ENCODE peak calls at places on chromosomes 11 and 22, in four cellular contexts. One of them, this sample, is unnamed.

GRCh38 chr22:45334528-45334927 is 24.8 kb downstream of the FAM118A start:
- DNase-seq in AG09319: no peak
- DNase-seq in fibroblast of pulmonary artery: no peak
- DNase-seq in cardiac fibroblast: no peak
- DNase-seq in this sample: no peak

GRCh38 chr11:70611166-70611565 is 212.8 kb downstream of the CTTN start:
- DNase-seq in cardiac fibroblast: no peak
- DNase-seq in fibroblast of pulmonary artery: no peak
- DNase-seq in AG09319: no peak
- DNase-seq in this sample: no peak

GRCh38 chr11:13440100-13440855 is 22.7 kb downstream of the BTBD10 start:
- DNase-seq in fibroblast of pulmonary artery: peak
- DNase-seq in cardiac fibroblast: peak
- DNase-seq in AG09319: peak
- DNase-seq in this sample: no peak

GRCh38 chr11:73729594-73730206 is 31.2 kb downstream of the RAB6A start:
- DNase-seq in cardiac fibroblast: peak
- DNase-seq in AG09319: no peak
- DNase-seq in fibroblast of pulmonary artery: no peak
- DNase-seq in this sample: no peak

GRCh38 chr22:17581056-17581455 is 17.8 kb downstream of the SLC25A18 start:
- DNase-seq in fibroblast of pulmonary artery: no peak
- DNase-seq in cardiac fibroblast: no peak
- DNase-seq in AG09319: no peak
- DNase-seq in this sample: peak

GRCh38 chr11:67470337-67471002 is 1.4 kb upstream of the TMEM134 start:
- DNase-seq in fibroblast of pulmonary artery: no peak
- DNase-seq in AG09319: no peak
- DNase-seq in cardiac fibroblast: no peak
- DNase-seq in this sample: no peak

GRCh38 chr11:33531743-33532181 is 168.9 kb downstream of the C11orf91 start:
- DNase-seq in AG09319: no peak
- DNase-seq in cardiac fibroblast: peak
- DNase-seq in fibroblast of pulmonary artery: peak
- DNase-seq in this sample: no peak

GRCh38 chr11:133946541-133947297 is 10.0 kb downstream of the IGSF9B start:
- DNase-seq in AG09319: no peak
- DNase-seq in fibroblast of pulmonary artery: no peak
- DNase-seq in cardiac fibroblast: no peak
- DNase-seq in this sample: no peak

GRCh38 chr11:109027851-109028250 is 363.0 kb downstream of the DDX10 start:
- DNase-seq in AG09319: no peak
- DNase-seq in fibroblast of pulmonary artery: no peak
- DNase-seq in cardiac fibroblast: no peak
- DNase-seq in this sample: no peak

GRCh38 chr22:31093956-31094622 is 13.0 kb downstream of the SMTN start:
- DNase-seq in AG09319: no peak
- DNase-seq in cardiac fibroblast: no peak
- DNase-seq in fibroblast of pulmonary artery: no peak
- DNase-seq in this sample: no peak

GRCh38 chr11:43944761-43945311 is 2.4 kb downstream of the C11orf96 start:
- DNase-seq in fibroblast of pulmonary artery: peak
- DNase-seq in AG09319: no peak
- DNase-seq in cardiac fibroblast: peak
- DNase-seq in this sample: peak

GRCh38 chr11:26478710-26479109 is 93.4 kb downstream of the MUC15 start:
- DNase-seq in cardiac fibroblast: no peak
- DNase-seq in AG09319: no peak
- DNase-seq in fibroblast of pulmonary artery: no peak
- DNase-seq in this sample: no peak

GRCh38 chr11:131944709-131945108 is 574.3 kb downstream of the NTM start:
- DNase-seq in cardiac fibroblast: peak
- DNase-seq in fibroblast of pulmonary artery: peak
- DNase-seq in AG09319: peak
- DNase-seq in this sample: no peak

GRCh38 chr11:119796363-119797060 is 67.5 kb upstream of the NECTIN1 start:
- DNase-seq in fibroblast of pulmonary artery: no peak
- DNase-seq in cardiac fibroblast: no peak
- DNase-seq in AG09319: no peak
- DNase-seq in this sample: no peak

GRCh38 chr11:125494033-125494364 is 2.1 kb downstream of the FEZ1 start:
- DNase-seq in AG09319: no peak
- DNase-seq in fibroblast of pulmonary artery: no peak
- DNase-seq in cardiac fibroblast: no peak
- DNase-seq in this sample: no peak

DNA sequence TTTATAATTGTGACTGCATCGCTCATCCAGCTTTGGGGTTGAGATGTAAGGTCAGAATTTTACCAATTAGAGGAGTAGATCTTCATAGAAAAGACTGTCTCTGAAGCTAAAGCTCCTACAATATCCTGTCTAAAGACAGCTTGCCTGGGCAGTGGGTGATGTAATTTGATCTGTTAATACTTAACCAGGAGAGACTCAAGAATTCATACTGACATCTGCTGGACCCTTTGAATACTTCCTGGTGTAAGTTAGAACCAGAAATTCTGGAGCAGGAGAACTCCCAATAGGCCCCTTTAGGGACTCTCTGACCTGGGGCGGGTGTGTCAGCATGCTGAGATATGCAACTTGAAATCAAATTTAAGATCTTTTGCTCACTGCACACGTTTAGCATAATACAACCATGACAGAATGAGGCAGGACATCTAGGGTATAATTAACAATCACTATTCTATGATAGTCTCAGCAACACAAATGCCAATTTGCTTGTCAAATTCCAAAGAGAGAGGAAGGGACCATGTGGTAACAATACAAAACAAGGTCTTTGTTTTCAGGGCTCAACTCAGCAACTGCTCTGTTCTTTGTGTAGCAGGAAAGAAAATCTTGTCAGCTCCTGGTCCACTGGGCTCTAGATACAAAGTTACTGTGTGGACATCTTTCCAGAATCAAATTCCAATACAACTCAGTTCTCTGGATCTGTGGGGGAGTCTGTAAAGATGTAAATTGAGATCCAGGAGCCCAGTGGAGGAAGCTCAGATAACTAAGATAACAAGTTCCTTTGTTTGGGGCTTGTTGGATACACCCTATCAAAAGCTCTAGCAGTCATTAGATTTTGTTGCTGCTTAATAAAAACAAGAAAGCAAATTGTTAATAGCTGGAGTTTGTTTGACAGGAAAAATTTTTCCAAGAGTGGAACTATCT is 144.0 kb downstream of the INSC start:
- DNase-seq in fibroblast of pulmonary artery: peak
- DNase-seq in cardiac fibroblast: peak
- DNase-seq in AG09319: no peak
- DNase-seq in this sample: no peak
- TF ChIP-seq CTCF in fibroblast of pulmonary artery: peak
- TF ChIP-seq CTCF in cardiac fibroblast: no peak
- TF ChIP-seq CTCF in AG09319: no peak
- TF ChIP-seq CTCF in this sample: no peak

GRCh38 chr11:24496728-24497396 is at the start of gene LUZP2:
- DNase-seq in cardiac fibroblast: peak
- DNase-seq in AG09319: no peak
- DNase-seq in fibroblast of pulmonary artery: peak
- DNase-seq in this sample: no peak
- TF ChIP-seq CTCF in cardiac fibroblast: no peak
- TF ChIP-seq CTCF in AG09319: no peak
- TF ChIP-seq CTCF in fibroblast of pulmonary artery: no peak
- TF ChIP-seq CTCF in this sample: no peak

GRCh38 chr11:64356498-64357411 is 2.2 kb upstream of the RPS6KA4 start:
- DNase-seq in AG09319: no peak
- DNase-seq in cardiac fibroblast: peak
- DNase-seq in fibroblast of pulmonary artery: peak
- DNase-seq in this sample: peak
- TF ChIP-seq CTCF in AG09319: peak
- TF ChIP-seq CTCF in cardiac fibroblast: peak
- TF ChIP-seq CTCF in fibroblast of pulmonary artery: peak
- TF ChIP-seq CTCF in this sample: peak

GRCh38 chr11:11558352-11558751 is 63.5 kb downstream of the GALNT18 start:
- DNase-seq in cardiac fibroblast: no peak
- DNase-seq in AG09319: no peak
- DNase-seq in fibroblast of pulmonary artery: no peak
- DNase-seq in this sample: no peak
- TF ChIP-seq CTCF in cardiac fibroblast: no peak
- TF ChIP-seq CTCF in AG09319: no peak
- TF ChIP-seq CTCF in fibroblast of pulmonary artery: no peak
- TF ChIP-seq CTCF in this sample: no peak

GRCh38 chr22:33274214-33274828 is 216.1 kb upstream of the SYN3 start:
- DNase-seq in AG09319: no peak
- DNase-seq in cardiac fibroblast: peak
- DNase-seq in fibroblast of pulmonary artery: peak
- DNase-seq in this sample: peak
- TF ChIP-seq CTCF in AG09319: peak
- TF ChIP-seq CTCF in cardiac fibroblast: peak
- TF ChIP-seq CTCF in fibroblast of pulmonary artery: peak
- TF ChIP-seq CTCF in this sample: peak

GRCh38 chr22:38823076-38823475 is 20.8 kb downstream of the NPTXR start:
- DNase-seq in cardiac fibroblast: no peak
- DNase-seq in AG09319: no peak
- DNase-seq in fibroblast of pulmonary artery: no peak
- DNase-seq in this sample: no peak

GRCh38 chr22:38826801-38827200 is 17.0 kb downstream of the NPTXR start:
- DNase-seq in fibroblast of pulmonary artery: no peak
- DNase-seq in cardiac fibroblast: no peak
- DNase-seq in AG09319: no peak
- DNase-seq in this sample: no peak

GRCh38 chr22:38823637-38824036 is 20.2 kb downstream of the NPTXR start:
- DNase-seq in cardiac fibroblast: no peak
- DNase-seq in fibroblast of pulmonary artery: no peak
- DNase-seq in AG09319: no peak
- DNase-seq in this sample: no peak

GRCh38 chr22:38826386-38826785 is 17.4 kb downstream of the NPTXR start:
- DNase-seq in AG09319: no peak
- DNase-seq in cardiac fibroblast: no peak
- DNase-seq in fibroblast of pulmonary artery: no peak
- DNase-seq in this sample: no peak

DNA sequence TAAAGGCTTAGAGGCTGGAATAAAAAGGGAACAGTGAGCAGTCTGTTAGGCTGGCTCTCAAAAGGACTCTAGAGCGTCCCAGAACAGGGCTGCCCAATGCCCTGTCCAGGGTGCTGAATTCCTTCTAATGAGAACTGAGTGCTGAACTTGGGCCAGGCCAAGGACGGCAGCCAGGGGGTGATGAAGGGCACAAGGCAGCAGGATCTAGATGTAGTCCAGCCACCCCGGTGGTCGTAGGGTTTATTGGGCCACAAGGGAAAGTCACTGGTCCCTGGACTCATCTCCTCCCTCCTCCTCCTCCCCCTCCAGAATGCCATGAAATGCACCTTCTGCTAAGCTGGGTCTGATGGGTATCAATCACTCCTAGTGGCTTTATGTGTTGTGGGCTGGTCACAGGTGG is 19.2 kb downstream of the NPTXR start:
- DNase-seq in cardiac fibroblast: peak
- DNase-seq in fibroblast of pulmonary artery: peak
- DNase-seq in AG09319: peak
- DNase-seq in this sample: peak
- TF ChIP-seq CTCF in cardiac fibroblast: peak
- TF ChIP-seq CTCF in fibroblast of pulmonary artery: peak
- TF ChIP-seq CTCF in AG09319: peak
- TF ChIP-seq CTCF in this sample: no peak

DNA sequence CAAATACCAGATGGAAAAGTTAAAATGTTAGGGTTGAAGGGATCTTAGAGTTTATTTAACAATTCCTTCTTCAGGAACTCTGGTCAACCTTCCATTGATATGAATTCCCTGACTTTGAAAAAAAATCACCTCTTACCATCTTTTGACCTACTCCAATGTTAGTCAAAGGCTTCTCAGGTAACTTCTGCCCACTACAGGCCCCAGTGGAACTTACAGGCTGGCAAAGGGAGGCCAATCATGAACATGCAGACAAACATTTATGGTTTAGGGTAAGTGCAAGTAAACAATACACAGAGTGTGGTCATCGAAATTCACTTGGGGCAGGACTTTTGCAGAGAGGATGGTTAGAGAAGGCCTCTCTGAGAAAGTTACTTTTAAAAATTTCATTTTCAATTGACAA is 45.1 kb downstream of the SYN3 start:
- DNase-seq in fibroblast of pulmonary artery: no peak
- DNase-seq in cardiac fibroblast: no peak
- DNase-seq in AG09319: no peak
- DNase-seq in this sample: no peak
- TF ChIP-seq CTCF in fibroblast of pulmonary artery: no peak
- TF ChIP-seq CTCF in cardiac fibroblast: no peak
- TF ChIP-seq CTCF in AG09319: no peak
- TF ChIP-seq CTCF in this sample: no peak

GRCh38 chr11:96863520-96863919 is 473.7 kb downstream of the JRKL start:
- DNase-seq in cardiac fibroblast: no peak
- DNase-seq in fibroblast of pulmonary artery: peak
- DNase-seq in AG09319: no peak
- DNase-seq in this sample: no peak

GRCh38 chr11:96864998-96865397 is 475.2 kb downstream of the JRKL start:
- DNase-seq in fibroblast of pulmonary artery: no peak
- DNase-seq in AG09319: no peak
- DNase-seq in cardiac fibroblast: no peak
- DNase-seq in this sample: no peak

GRCh38 chr11:96869207-96869606 is 479.4 kb downstream of the JRKL start:
- DNase-seq in cardiac fibroblast: peak
- DNase-seq in AG09319: no peak
- DNase-seq in fibroblast of pulmonary artery: peak
- DNase-seq in this sample: no peak
- TF ChIP-seq CTCF in cardiac fibroblast: no peak
- TF ChIP-seq CTCF in AG09319: no peak
- TF ChIP-seq CTCF in fibroblast of pulmonary artery: no peak
- TF ChIP-seq CTCF in this sample: no peak

DNA sequence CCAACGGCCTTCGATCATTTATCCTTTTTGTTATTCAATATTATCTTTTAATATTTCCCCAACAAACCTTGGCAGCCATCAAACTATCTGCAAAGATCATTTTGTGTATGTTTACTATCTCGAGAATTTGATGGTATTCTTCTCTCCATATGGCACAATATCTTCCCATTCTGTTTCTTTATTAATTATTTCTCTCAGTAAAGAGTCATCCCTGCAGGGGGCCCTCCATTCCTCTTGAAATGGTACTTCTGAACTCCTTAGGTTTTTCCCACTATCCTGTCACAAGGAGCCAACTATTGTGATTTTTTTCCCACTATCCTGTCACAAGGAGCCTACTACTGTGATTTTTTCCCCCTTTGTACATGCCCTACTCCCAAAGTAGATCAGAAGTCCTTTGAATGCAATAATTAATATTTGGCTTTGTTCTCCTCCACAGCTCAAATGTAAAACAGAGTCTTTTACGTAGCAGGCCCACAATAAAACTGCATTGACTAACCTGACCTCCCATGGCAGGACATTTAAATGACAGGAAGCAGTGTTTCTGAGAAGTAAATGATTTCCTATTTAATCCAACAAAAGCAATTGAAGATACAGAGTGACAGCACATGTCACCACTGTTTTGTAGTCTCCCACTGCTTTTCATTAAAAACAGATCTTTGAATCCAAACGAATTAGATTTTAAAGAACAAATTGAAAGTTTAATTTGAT is 43.3 kb downstream of the PDGFD start:
- DNase-seq in AG09319: no peak
- DNase-seq in cardiac fibroblast: no peak
- DNase-seq in fibroblast of pulmonary artery: no peak
- DNase-seq in this sample: no peak
- TF ChIP-seq CTCF in AG09319: no peak
- TF ChIP-seq CTCF in cardiac fibroblast: no peak
- TF ChIP-seq CTCF in fibroblast of pulmonary artery: no peak
- TF ChIP-seq CTCF in this sample: no peak

This sample was measured in GM13976.